ENCODE peak calls at places on chromosome 1, in six cellular contexts. H is endothelial cell, F is GM13977, A is mesothelial cell of epicardium, Y is H9, D is psoas muscle. S is an unnamed sample.

GRCh38 chr1:226643167-226643566 is 94.6 kb downstream of the STUM start:
- DNase-seq in A (no peak), H (no peak), F (peak; percentile 85), Y (no peak), D (peak; percentile 10), S (peak; percentile 55)

GRCh38 chr1:238360474-238360873 is 469.8 kb upstream of the ZP4 start:
- DNase-seq in Y (no peak), H (no peak), A (no peak), F (no peak), D (no peak), S (no peak)

GRCh38 chr1:19814681-19815503 is at the start of gene RNF186:
- DNase-seq in H (no peak), D (peak; percentile 26), F (no peak), A (no peak), Y (no peak), S (no peak)

GRCh38 chr1:2204384-2205190 is 10.0 kb upstream of the FAAP20 start:
- DNase-seq in A (peak; percentile 98), F (peak; percentile 99), D (peak; percentile 83), Y (peak; percentile 93), H (peak; percentile 84), S (no peak)

GRCh38 chr1:244874974-244875579 is 10.7 kb upstream of the HNRNPU start:
- DNase-seq in Y (peak; percentile 56), A (no peak), F (no peak), D (no peak), H (no peak), S (no peak)

GRCh38 chr1:247334378-247335133 is 2.9 kb upstream of the ZNF496 start:
- DNase-seq in H (no peak), D (no peak), F (no peak), A (no peak), Y (no peak), S (no peak)

GRCh38 chr1:93652335-93652949 is 29.2 kb downstream of the BCAR3 start:
- DNase-seq in H (no peak), A (no peak), D (no peak), Y (no peak), F (no peak), S (no peak)

GRCh38 chr1:58592521-58593134 is 15.6 kb upstream of the TACSTD2 start:
- DNase-seq in A (no peak), D (peak; percentile 74), F (no peak), H (no peak), Y (no peak), S (no peak)

GRCh38 chr1:205588691-205589445 is 42.9 kb downstream of the ELK4 start:
- DNase-seq in Y (peak; percentile 78), H (peak; percentile 44), D (no peak), A (no peak), F (no peak), S (peak; percentile 75)

GRCh38 chr1:176605151-176605550 is 142.2 kb downstream of the PAPPA2 start:
- DNase-seq in A (no peak), H (no peak), Y (no peak), F (no peak), D (no peak), S (no peak)

GRCh38 chr1:169133801-169134558 is 27.5 kb downstream of the ATP1B1 start:
- DNase-seq in A (no peak), D (no peak), H (no peak), F (no peak), Y (no peak), S (peak; percentile 38)

GRCh38 chr1:9630331-9631081 is 21.0 kb upstream of the PIK3CD start:
- DNase-seq in D (no peak), A (no peak), F (no peak), H (no peak), Y (no peak), S (no peak)

DNA sequence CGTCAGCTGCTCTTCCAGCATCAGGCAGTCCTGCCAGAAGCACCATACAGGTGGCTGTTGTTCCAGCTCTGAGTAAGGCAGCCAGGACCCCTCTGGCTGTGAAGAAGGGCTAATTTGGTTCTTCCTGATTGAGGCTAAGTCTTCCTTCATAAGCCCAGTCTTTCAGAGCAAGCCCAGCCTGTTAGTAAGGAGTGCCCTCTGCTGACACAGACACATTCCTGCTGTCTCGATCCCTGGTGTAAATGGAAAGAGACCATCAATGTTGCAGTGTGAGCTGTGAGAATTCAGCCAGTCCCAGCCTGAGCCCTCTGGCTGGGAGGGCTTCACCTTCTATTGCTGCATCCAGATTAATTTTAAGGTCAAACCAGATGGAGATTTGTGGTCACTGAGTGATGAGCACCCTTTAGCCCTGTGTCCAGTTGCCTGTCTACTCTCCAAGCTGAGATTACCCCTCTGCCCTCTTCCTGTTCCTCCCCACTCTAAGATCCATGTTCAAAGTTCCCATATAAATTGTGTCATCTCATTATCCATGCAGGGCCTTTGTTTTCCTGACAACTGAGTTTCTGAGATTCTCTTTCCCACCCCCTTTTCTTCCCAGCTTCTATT is 44.8 kb upstream of the KIRREL1 start:
- DNase-seq in Y (peak; percentile 78), A (no peak), D (no peak), H (peak; percentile 38), F (peak; percentile 24), S (peak; percentile 59)
- TF ChIP-seq CTCF in Y (peak; percentile 91), A (no peak), D (no peak), H (no peak), F (peak; percentile 73), S (peak; percentile 60)

GRCh38 chr1:92484472-92485373 is 2.0 kb downstream of the GFI1 start:
- DNase-seq in Y (peak; percentile 63), F (peak; percentile 69), A (peak; percentile 26), D (peak; percentile 13), H (peak; percentile 28), S (peak; percentile 39)
- TF ChIP-seq CTCF in Y (peak; percentile 28), F (no peak), A (no peak), D (no peak), H (no peak), S (no peak)

DNA sequence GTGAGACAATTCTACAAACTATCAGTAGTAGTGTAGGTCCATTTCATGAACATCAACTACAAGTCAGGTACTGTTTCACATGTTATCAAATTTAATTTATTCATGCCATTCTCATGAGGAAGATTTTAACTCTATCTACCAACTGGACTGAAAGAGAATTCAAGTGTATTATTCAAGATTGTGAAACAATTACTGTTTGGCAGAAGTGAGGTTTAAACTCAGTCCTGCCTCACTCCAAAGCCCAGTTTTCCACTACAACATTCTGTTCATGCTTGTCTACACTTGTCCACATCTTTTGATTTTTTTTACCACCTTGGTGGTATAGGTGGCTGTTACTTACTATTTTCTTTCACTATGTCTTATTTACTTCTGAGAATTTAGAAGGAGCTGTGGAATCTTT is 272.9 kb downstream of the TGFB2 start:
- DNase-seq in Y (no peak), A (no peak), H (no peak), D (no peak), F (no peak), S (no peak)
- TF ChIP-seq CTCF in Y (no peak), A (no peak), H (no peak), D (no peak), F (no peak), S (no peak)

GRCh38 chr1:175225805-175226129 is 33.2 kb upstream of the KIAA0040 start:
- DNase-seq in D (no peak), A (no peak), F (no peak), H (no peak), Y (no peak), S (no peak)
- TF ChIP-seq CTCF in D (no peak), A (no peak), F (no peak), H (peak; percentile 41), Y (peak; percentile 49), S (no peak)

DNA sequence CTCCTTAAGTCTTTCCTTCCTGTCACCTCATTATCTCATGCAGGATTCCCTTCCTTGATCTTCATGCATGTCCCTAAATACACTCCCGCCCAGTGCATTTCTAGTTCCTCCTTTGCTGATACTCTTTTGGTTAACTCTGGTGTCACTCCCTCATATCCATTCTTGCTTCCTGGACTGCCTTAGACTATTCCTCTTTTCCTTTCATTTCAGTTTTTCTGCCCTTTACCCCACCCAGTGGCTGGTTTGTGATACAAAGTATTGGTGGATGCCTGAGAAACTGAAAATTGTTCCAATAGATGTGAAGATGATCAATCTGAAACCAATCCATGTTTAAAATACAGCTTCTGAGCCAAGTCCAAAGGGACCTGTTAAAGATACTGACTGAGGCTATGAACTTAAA is 553.8 kb upstream of the CAMK1G start:
- DNase-seq in Y (no peak), H (no peak), D (no peak), F (no peak), A (no peak), S (no peak)
- TF ChIP-seq CTCF in Y (peak; percentile 38), H (no peak), D (no peak), F (no peak), A (no peak), S (no peak)

DNA sequence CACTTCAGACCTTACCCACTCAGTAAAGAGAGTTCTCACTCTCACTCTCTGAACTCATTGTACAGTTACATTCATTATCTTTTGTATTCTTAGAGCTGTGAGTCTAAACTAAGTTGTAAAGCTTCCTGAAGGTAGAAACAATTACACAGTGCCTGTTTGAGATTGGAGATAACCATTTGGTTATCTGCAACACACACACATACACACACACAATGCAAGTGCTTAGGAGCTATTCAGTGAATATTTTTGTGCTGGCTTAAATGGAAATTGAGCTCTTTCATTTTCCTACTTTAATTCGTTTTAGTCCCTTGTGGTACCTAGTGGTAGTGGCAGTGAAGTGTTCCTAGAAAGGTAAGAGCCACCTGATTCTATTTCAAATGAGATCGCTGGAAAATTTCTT is 19.9 kb downstream of the KPNA6 start:
- DNase-seq in Y (no peak), A (no peak), D (no peak), H (no peak), F (no peak), S (no peak)
- TF ChIP-seq CTCF in Y (peak; percentile 47), A (peak; percentile 28), D (peak; percentile 4), H (peak; percentile 50), F (no peak), S (no peak)

GRCh38 chr1:233238884-233239432 is 56.6 kb downstream of the PCNX2 start:
- DNase-seq in D (no peak), H (no peak), F (no peak), Y (no peak), A (no peak), S (peak; percentile 46)
- TF ChIP-seq CTCF in D (peak; percentile 9), H (no peak), F (no peak), Y (no peak), A (no peak), S (peak; percentile 34)

GRCh38 chr1:49098866-49099265 is 322.2 kb upstream of the BEND5 start:
- DNase-seq in H (no peak), A (no peak), D (no peak), F (no peak), Y (no peak), S (no peak)

GRCh38 chr1:49102752-49103151 is 326.1 kb upstream of the BEND5 start:
- DNase-seq in F (no peak), D (no peak), H (no peak), Y (no peak), A (no peak), S (peak; percentile 47)

GRCh38 chr1:49106438-49106837 is 329.7 kb upstream of the BEND5 start:
- DNase-seq in A (no peak), H (no peak), Y (no peak), F (no peak), D (no peak), S (no peak)

DNA sequence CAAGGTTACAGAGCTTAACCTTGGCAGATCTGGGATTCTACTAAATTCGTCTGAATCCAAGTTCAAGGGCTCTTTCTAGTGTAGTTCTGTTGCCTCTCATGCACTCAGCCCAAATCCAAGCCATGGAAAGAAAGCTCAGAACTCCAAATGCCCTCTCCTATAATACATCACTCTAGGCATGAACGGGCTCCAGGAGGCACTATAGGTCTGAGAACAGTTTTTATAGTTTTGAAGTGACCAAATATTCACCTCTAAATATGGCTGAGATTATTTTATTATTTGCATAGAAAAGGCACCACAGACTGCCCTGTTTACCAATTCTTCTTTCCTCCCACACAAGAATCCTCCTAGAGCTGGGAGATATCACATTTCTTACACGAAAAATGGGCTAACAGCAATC is 327.9 kb upstream of the BEND5 start:
- DNase-seq in Y (no peak), F (no peak), H (no peak), A (no peak), D (no peak), S (no peak)
- TF ChIP-seq CTCF in Y (no peak), F (no peak), H (no peak), A (no peak), D (no peak), S (no peak)